ENCODE peak calls at places on chromosomes 16 and 17, in ten cellular contexts. G, O, Z, S, W, C, V, U, D and K are unnamed samples.

GRCh38 chr17:4944163-4944553 is 4.1 kb downstream of the RNF167 start:
- DNase-seq in O (no peak), C (no peak), S (no peak), V (no peak), D (peak), U (no peak), W (no peak), Z (no peak), G (no peak), K (no peak)

GRCh38 chr16:85681255-85681654 is 7.5 kb downstream of the GINS2 start:
- DNase-seq in U (no peak), W (peak), O (no peak), S (no peak), C (no peak), V (no peak), D (no peak), Z (no peak), G (peak), K (no peak)

GRCh38 chr17:42660692-42661345 is 1.7 kb downstream of the TUBG2 start:
- DNase-seq in U (no peak), G (no peak), V (no peak), W (no peak), D (no peak), Z (no peak), C (no peak), O (peak), S (no peak), K (no peak)

GRCh38 chr16:24975428-24975889 is 39.7 kb downstream of the ARHGAP17 start:
- DNase-seq in C (no peak), S (no peak), Z (no peak), U (peak), V (no peak), G (no peak), W (no peak), D (peak), O (no peak), K (no peak)

GRCh38 chr16:1950559-1950958 is 3.9 kb downstream of the RPL3L start:
- DNase-seq in V (no peak), U (no peak), G (peak), W (no peak), D (no peak), C (no peak), S (no peak), O (no peak), Z (no peak), K (no peak)

GRCh38 chr17:12627177-12627629 is 38.5 kb upstream of the MYOCD start:
- DNase-seq in V (no peak), D (no peak), U (peak), S (no peak), C (no peak), W (no peak), Z (no peak), O (peak), G (no peak), K (peak)

GRCh38 chr17:77965354-77965753 is 6.9 kb downstream of the TNRC6C start:
- DNase-seq in D (no peak), W (no peak), V (no peak), O (no peak), U (no peak), G (no peak), C (no peak), S (no peak), Z (no peak), K (no peak)

GRCh38 chr16:20704281-20704680 is 6.8 kb upstream of the ACSM1 start:
- DNase-seq in Z (no peak), C (no peak), W (no peak), G (no peak), U (no peak), V (no peak), D (no peak), S (no peak), O (no peak), K (no peak)

GRCh38 chr17:82317394-82318168 is at the start of gene CD7:
- DNase-seq in W (no peak), S (peak), Z (no peak), O (no peak), C (no peak), U (no peak), G (no peak), D (no peak), V (no peak), K (no peak)

GRCh38 chr17:28725660-28726395 is at the start of gene TLCD1:
- DNase-seq in D (peak), S (peak), C (peak), Z (peak), G (peak), V (peak), U (no peak), O (peak), W (peak), K (no peak)

GRCh38 chr17:81565231-81565630 is 13.1 kb upstream of the FAAP100 start:
- DNase-seq in C (no peak), V (no peak), G (no peak), U (no peak), S (no peak), Z (no peak), W (no peak), O (no peak), D (no peak), K (no peak)

GRCh38 chr16:48492131-48492530 is 106.9 kb upstream of the SIAH1 start:
- DNase-seq in W (no peak), Z (no peak), S (no peak), C (no peak), O (no peak), G (no peak), D (no peak), U (no peak), V (no peak), K (no peak)

GRCh38 chr17:7477392-7478275 is 1.8 kb downstream of the ZBTB4 start:
- DNase-seq in D (no peak), O (peak), S (peak), Z (no peak), W (no peak), V (no peak), U (peak), C (no peak), G (peak), K (peak)

GRCh38 chr17:72467841-72468653 is 347.2 kb downstream of the SOX9 start:
- DNase-seq in S (no peak), O (no peak), Z (no peak), D (no peak), U (peak), W (no peak), C (no peak), G (peak), V (no peak), K (no peak)

GRCh38 chr17:38620551-38621277 is 15.0 kb upstream of the SRCIN1 start:
- DNase-seq in D (no peak), C (no peak), Z (no peak), U (no peak), S (no peak), O (no peak), G (no peak), V (no peak), W (no peak), K (no peak)

GRCh38 chr16:55003916-55004315 is 73.3 kb downstream of the IRX5 start:
- DNase-seq in U (no peak), O (no peak), G (no peak), W (no peak), C (no peak), S (no peak), D (no peak), V (no peak), Z (no peak), K (no peak)

GRCh38 chr16:82040296-82040695 is 5.2 kb downstream of the HSD17B2 start:
- DNase-seq in G (no peak), W (no peak), Z (no peak), C (no peak), S (no peak), O (no peak), U (no peak), D (no peak), V (no peak), K (no peak)

GRCh38 chr16:66131156-66131807 is 235.2 kb upstream of the CDH5 start:
- DNase-seq in S (no peak), G (no peak), D (no peak), V (no peak), Z (no peak), U (no peak), W (no peak), C (no peak), O (no peak), K (no peak)

GRCh38 chr17:36705651-36706436 is 104.5 kb downstream of the MRM1 start:
- DNase-seq in S (peak), U (no peak), V (no peak), Z (peak), D (peak), C (no peak), O (no peak), G (no peak), W (peak), K (no peak)

GRCh38 chr17:8164815-8165131 is 2.0 kb upstream of the VAMP2 start:
- DNase-seq in S (no peak), U (no peak), V (no peak), W (no peak), C (no peak), G (peak), O (no peak), Z (no peak), D (no peak), K (no peak)

GRCh38 chr16:85677383-85677967 is 11.3 kb downstream of the GINS2 start:
- DNase-seq in O (no peak), C (no peak), Z (no peak), U (no peak), D (no peak), W (no peak), S (no peak), G (no peak), V (no peak), K (no peak)

GRCh38 chr16:22635345-22635744 is 124.7 kb downstream of the NPIPB5 start:
- DNase-seq in O (no peak), Z (no peak), S (no peak), D (no peak), G (no peak), U (no peak), V (no peak), C (no peak), W (no peak), K (no peak)

GRCh38 chr17:53892222-53892621 is 69.5 kb downstream of the KIF2B start:
- DNase-seq in G (no peak), Z (no peak), O (no peak), S (no peak), C (no peak), W (no peak), D (no peak), U (no peak), V (no peak), K (no peak)

GRCh38 chr17:40645932-40646331 is 1.7 kb downstream of the SMARCE1 start:
- DNase-seq in V (no peak), O (no peak), G (no peak), W (no peak), D (no peak), S (no peak), Z (no peak), C (no peak), U (no peak), K (no peak)

GRCh38 chr16:20938426-20938825 is 37.9 kb downstream of the LYRM1 start:
- DNase-seq in D (no peak), C (no peak), U (no peak), V (no peak), O (peak), Z (no peak), S (no peak), W (no peak), G (no peak), K (peak)

GRCh38 chr16:84047206-84047605 is 4.6 kb upstream of the SLC38A8 start:
- DNase-seq in C (no peak), U (no peak), D (no peak), S (no peak), O (no peak), W (no peak), G (peak), V (no peak), Z (no peak), K (no peak)

GRCh38 chr17:31492880-31493655 is 101.6 kb downstream of the RAB11FIP4 start:
- DNase-seq in W (no peak), O (no peak), S (peak), U (no peak), Z (peak), G (peak), V (no peak), C (no peak), D (peak), K (no peak)

GRCh38 chr16:31456988-31457360 is 2.3 kb upstream of the ARMC5 start:
- DNase-seq in S (no peak), Z (no peak), U (no peak), G (no peak), O (no peak), C (no peak), V (no peak), W (no peak), D (no peak), K (no peak)

GRCh38 chr16:84193480-84193879 is 2.5 kb downstream of the ADAD2 start:
- DNase-seq in D (no peak), G (no peak), W (no peak), Z (no peak), V (no peak), U (no peak), O (no peak), S (no peak), C (no peak), K (no peak)

GRCh38 chr16:7408700-7409340 is 76.2 kb downstream of the RBFOX1 start:
- DNase-seq in D (no peak), S (no peak), Z (no peak), U (no peak), C (no peak), V (no peak), W (no peak), O (no peak), G (no peak), K (no peak)